ENCODE peak calls at places on chromosomes 1 and 21, in six cellular contexts. One of them, this sample, is unnamed.

GRCh38 chr1:157948547-157949152 is 44.8 kb upstream of the KIRREL1 start:
- DNase-seq in activated naive CD4-positive, alpha-beta T cell treated with anti-CD3 and anti-CD28 coated beads, Interleukin-2, amount 50 U/mL, for 16 hours: no peak
- DNase-seq in neural crest cell: peak
- DNase-seq in RCC 7860: peak
- DNase-seq in cardiac septum: no peak
- DNase-seq in body of pancreas: no peak
- DNase-seq in this sample: no peak

GRCh38 chr1:156859523-156860112 is 701 bp upstream of the INSRR start:
- DNase-seq in activated naive CD4-positive, alpha-beta T cell treated with anti-CD3 and anti-CD28 coated beads, Interleukin-2, amount 50 U/mL, for 16 hours: no peak
- DNase-seq in neural crest cell: peak
- DNase-seq in RCC 7860: no peak
- DNase-seq in cardiac septum: no peak
- DNase-seq in body of pancreas: peak
- DNase-seq in this sample: no peak

GRCh38 chr21:31618696-31619430 is 40.6 kb upstream of the SOD1 start:
- DNase-seq in activated naive CD4-positive, alpha-beta T cell treated with anti-CD3 and anti-CD28 coated beads, Interleukin-2, amount 50 U/mL, for 16 hours: no peak
- DNase-seq in neural crest cell: no peak
- DNase-seq in RCC 7860: no peak
- DNase-seq in cardiac septum: no peak
- DNase-seq in body of pancreas: no peak
- DNase-seq in this sample: no peak

GRCh38 chr1:95027046-95027445 is 45.7 kb downstream of the ALG14 start:
- DNase-seq in activated naive CD4-positive, alpha-beta T cell treated with anti-CD3 and anti-CD28 coated beads, Interleukin-2, amount 50 U/mL, for 16 hours: no peak
- DNase-seq in neural crest cell: no peak
- DNase-seq in RCC 7860: no peak
- DNase-seq in cardiac septum: no peak
- DNase-seq in body of pancreas: no peak
- DNase-seq in this sample: no peak

GRCh38 chr21:39788383-39788782 is 43.4 kb downstream of the IGSF5 start:
- DNase-seq in activated naive CD4-positive, alpha-beta T cell treated with anti-CD3 and anti-CD28 coated beads, Interleukin-2, amount 50 U/mL, for 16 hours: no peak
- DNase-seq in neural crest cell: peak
- DNase-seq in RCC 7860: peak
- DNase-seq in cardiac septum: peak
- DNase-seq in body of pancreas: peak
- DNase-seq in this sample: peak

GRCh38 chr1:174262747-174263241 is 103.5 kb downstream of the RABGAP1L start:
- DNase-seq in activated naive CD4-positive, alpha-beta T cell treated with anti-CD3 and anti-CD28 coated beads, Interleukin-2, amount 50 U/mL, for 16 hours: no peak
- DNase-seq in neural crest cell: peak
- DNase-seq in RCC 7860: peak
- DNase-seq in cardiac septum: no peak
- DNase-seq in body of pancreas: no peak
- DNase-seq in this sample: peak

GRCh38 chr1:156471496-156472490 is 28.8 kb downstream of the MEF2D start:
- DNase-seq in activated naive CD4-positive, alpha-beta T cell treated with anti-CD3 and anti-CD28 coated beads, Interleukin-2, amount 50 U/mL, for 16 hours: no peak
- DNase-seq in neural crest cell: no peak
- DNase-seq in RCC 7860: no peak
- DNase-seq in cardiac septum: peak
- DNase-seq in body of pancreas: peak
- DNase-seq in this sample: no peak

GRCh38 chr1:172845371-172845770 is 186.5 kb downstream of the FASLG start:
- DNase-seq in activated naive CD4-positive, alpha-beta T cell treated with anti-CD3 and anti-CD28 coated beads, Interleukin-2, amount 50 U/mL, for 16 hours: peak
- DNase-seq in neural crest cell: no peak
- DNase-seq in RCC 7860: no peak
- DNase-seq in cardiac septum: no peak
- DNase-seq in body of pancreas: no peak
- DNase-seq in this sample: no peak

GRCh38 chr1:70112838-70113237 is 92.5 kb downstream of the LRRC40 start:
- DNase-seq in activated naive CD4-positive, alpha-beta T cell treated with anti-CD3 and anti-CD28 coated beads, Interleukin-2, amount 50 U/mL, for 16 hours: no peak
- DNase-seq in neural crest cell: no peak
- DNase-seq in RCC 7860: no peak
- DNase-seq in cardiac septum: no peak
- DNase-seq in body of pancreas: no peak
- DNase-seq in this sample: no peak

GRCh38 chr21:43810505-43811261 is 21.3 kb downstream of the RRP1 start:
- DNase-seq in activated naive CD4-positive, alpha-beta T cell treated with anti-CD3 and anti-CD28 coated beads, Interleukin-2, amount 50 U/mL, for 16 hours: peak
- DNase-seq in neural crest cell: peak
- DNase-seq in RCC 7860: peak
- DNase-seq in cardiac septum: peak
- DNase-seq in body of pancreas: peak
- DNase-seq in this sample: peak

GRCh38 chr1:3646596-3646995 is 3.3 kb downstream of the WRAP73 start:
- DNase-seq in activated naive CD4-positive, alpha-beta T cell treated with anti-CD3 and anti-CD28 coated beads, Interleukin-2, amount 50 U/mL, for 16 hours: no peak
- DNase-seq in neural crest cell: no peak
- DNase-seq in RCC 7860: no peak
- DNase-seq in cardiac septum: peak
- DNase-seq in body of pancreas: no peak
- DNase-seq in this sample: no peak

GRCh38 chr1:24570265-24571125 is 14.6 kb downstream of the NCMAP start:
- DNase-seq in activated naive CD4-positive, alpha-beta T cell treated with anti-CD3 and anti-CD28 coated beads, Interleukin-2, amount 50 U/mL, for 16 hours: no peak
- DNase-seq in neural crest cell: no peak
- DNase-seq in RCC 7860: no peak
- DNase-seq in cardiac septum: no peak
- DNase-seq in body of pancreas: no peak
- DNase-seq in this sample: no peak

GRCh38 chr1:217747156-217747769 is 116.1 kb downstream of the SPATA17 start:
- DNase-seq in activated naive CD4-positive, alpha-beta T cell treated with anti-CD3 and anti-CD28 coated beads, Interleukin-2, amount 50 U/mL, for 16 hours: no peak
- DNase-seq in neural crest cell: no peak
- DNase-seq in RCC 7860: peak
- DNase-seq in cardiac septum: no peak
- DNase-seq in body of pancreas: no peak
- DNase-seq in this sample: no peak

GRCh38 chr1:39562886-39563285 is 13.7 kb downstream of the PABPC4 start:
- DNase-seq in activated naive CD4-positive, alpha-beta T cell treated with anti-CD3 and anti-CD28 coated beads, Interleukin-2, amount 50 U/mL, for 16 hours: no peak
- DNase-seq in neural crest cell: no peak
- DNase-seq in RCC 7860: no peak
- DNase-seq in cardiac septum: no peak
- DNase-seq in body of pancreas: no peak
- DNase-seq in this sample: no peak

GRCh38 chr21:46314441-46315020 is 9.1 kb downstream of the C21orf58 start:
- DNase-seq in activated naive CD4-positive, alpha-beta T cell treated with anti-CD3 and anti-CD28 coated beads, Interleukin-2, amount 50 U/mL, for 16 hours: no peak
- DNase-seq in neural crest cell: no peak
- DNase-seq in RCC 7860: no peak
- DNase-seq in cardiac septum: no peak
- DNase-seq in body of pancreas: no peak
- DNase-seq in this sample: no peak

GRCh38 chr1:64121766-64122385 is 81.5 kb upstream of the UBE2U start:
- DNase-seq in activated naive CD4-positive, alpha-beta T cell treated with anti-CD3 and anti-CD28 coated beads, Interleukin-2, amount 50 U/mL, for 16 hours: no peak
- DNase-seq in neural crest cell: no peak
- DNase-seq in RCC 7860: peak
- DNase-seq in cardiac septum: no peak
- DNase-seq in body of pancreas: no peak
- DNase-seq in this sample: no peak

GRCh38 chr1:1631793-1632420 is at the start of gene MMP23B:
- DNase-seq in activated naive CD4-positive, alpha-beta T cell treated with anti-CD3 and anti-CD28 coated beads, Interleukin-2, amount 50 U/mL, for 16 hours: peak
- DNase-seq in neural crest cell: no peak
- DNase-seq in RCC 7860: no peak
- DNase-seq in cardiac septum: no peak
- DNase-seq in body of pancreas: no peak
- DNase-seq in this sample: no peak

GRCh38 chr1:12486401-12487005 is 131.5 kb downstream of the DHRS3 start:
- DNase-seq in activated naive CD4-positive, alpha-beta T cell treated with anti-CD3 and anti-CD28 coated beads, Interleukin-2, amount 50 U/mL, for 16 hours: no peak
- DNase-seq in neural crest cell: no peak
- DNase-seq in RCC 7860: peak
- DNase-seq in cardiac septum: no peak
- DNase-seq in body of pancreas: no peak
- DNase-seq in this sample: no peak

GRCh38 chr1:55474168-55474786 is 259.1 kb upstream of the USP24 start:
- DNase-seq in activated naive CD4-positive, alpha-beta T cell treated with anti-CD3 and anti-CD28 coated beads, Interleukin-2, amount 50 U/mL, for 16 hours: no peak
- DNase-seq in neural crest cell: no peak
- DNase-seq in RCC 7860: peak
- DNase-seq in cardiac septum: no peak
- DNase-seq in body of pancreas: no peak
- DNase-seq in this sample: no peak

GRCh38 chr1:94154989-94155388 is 34.0 kb upstream of the ABCA4 start:
- DNase-seq in activated naive CD4-positive, alpha-beta T cell treated with anti-CD3 and anti-CD28 coated beads, Interleukin-2, amount 50 U/mL, for 16 hours: no peak
- DNase-seq in neural crest cell: no peak
- DNase-seq in RCC 7860: no peak
- DNase-seq in cardiac septum: no peak
- DNase-seq in body of pancreas: no peak
- DNase-seq in this sample: no peak

GRCh38 chr1:214328770-214329455 is 48.0 kb downstream of the SMYD2 start:
- DNase-seq in activated naive CD4-positive, alpha-beta T cell treated with anti-CD3 and anti-CD28 coated beads, Interleukin-2, amount 50 U/mL, for 16 hours: peak
- DNase-seq in neural crest cell: peak
- DNase-seq in RCC 7860: peak
- DNase-seq in cardiac septum: peak
- DNase-seq in body of pancreas: peak
- DNase-seq in this sample: peak

GRCh38 chr1:31239653-31240241 is at the start of gene NKAIN1:
- DNase-seq in activated naive CD4-positive, alpha-beta T cell treated with anti-CD3 and anti-CD28 coated beads, Interleukin-2, amount 50 U/mL, for 16 hours: no peak
- DNase-seq in neural crest cell: peak
- DNase-seq in RCC 7860: no peak
- DNase-seq in cardiac septum: no peak
- DNase-seq in body of pancreas: peak
- DNase-seq in this sample: no peak

GRCh38 chr21:35644523-35644922 is 415.8 kb downstream of the SETD4 start:
- DNase-seq in activated naive CD4-positive, alpha-beta T cell treated with anti-CD3 and anti-CD28 coated beads, Interleukin-2, amount 50 U/mL, for 16 hours: no peak
- DNase-seq in neural crest cell: no peak
- DNase-seq in RCC 7860: no peak
- DNase-seq in cardiac septum: no peak
- DNase-seq in body of pancreas: no peak
- DNase-seq in this sample: no peak

GRCh38 chr1:2636733-2637132 is 3.9 kb upstream of the MMEL1 start:
- DNase-seq in activated naive CD4-positive, alpha-beta T cell treated with anti-CD3 and anti-CD28 coated beads, Interleukin-2, amount 50 U/mL, for 16 hours: no peak
- DNase-seq in neural crest cell: no peak
- DNase-seq in RCC 7860: no peak
- DNase-seq in cardiac septum: peak
- DNase-seq in body of pancreas: no peak
- DNase-seq in this sample: no peak

GRCh38 chr1:208127284-208127683 is 116.9 kb downstream of the PLXNA2 start:
- DNase-seq in activated naive CD4-positive, alpha-beta T cell treated with anti-CD3 and anti-CD28 coated beads, Interleukin-2, amount 50 U/mL, for 16 hours: no peak
- DNase-seq in neural crest cell: no peak
- DNase-seq in RCC 7860: no peak
- DNase-seq in cardiac septum: no peak
- DNase-seq in body of pancreas: no peak
- DNase-seq in this sample: no peak

GRCh38 chr1:90707363-90707710 is 9.8 kb downstream of the BARHL2 start:
- DNase-seq in activated naive CD4-positive, alpha-beta T cell treated with anti-CD3 and anti-CD28 coated beads, Interleukin-2, amount 50 U/mL, for 16 hours: no peak
- DNase-seq in neural crest cell: no peak
- DNase-seq in RCC 7860: no peak
- DNase-seq in cardiac septum: no peak
- DNase-seq in body of pancreas: peak
- DNase-seq in this sample: no peak

GRCh38 chr1:48073773-48074172 is 76.6 kb upstream of the TRABD2B start:
- DNase-seq in activated naive CD4-positive, alpha-beta T cell treated with anti-CD3 and anti-CD28 coated beads, Interleukin-2, amount 50 U/mL, for 16 hours: no peak
- DNase-seq in neural crest cell: no peak
- DNase-seq in RCC 7860: peak
- DNase-seq in cardiac septum: no peak
- DNase-seq in body of pancreas: no peak
- DNase-seq in this sample: no peak

GRCh38 chr1:32106663-32107273 is 1.1 kb upstream of the KPNA6 start:
- DNase-seq in activated naive CD4-positive, alpha-beta T cell treated with anti-CD3 and anti-CD28 coated beads, Interleukin-2, amount 50 U/mL, for 16 hours: no peak
- DNase-seq in neural crest cell: no peak
- DNase-seq in RCC 7860: no peak
- DNase-seq in cardiac septum: no peak
- DNase-seq in body of pancreas: no peak
- DNase-seq in this sample: no peak

GRCh38 chr1:229664133-229664689 is 38.2 kb downstream of the URB2 start:
- DNase-seq in activated naive CD4-positive, alpha-beta T cell treated with anti-CD3 and anti-CD28 coated beads, Interleukin-2, amount 50 U/mL, for 16 hours: peak
- DNase-seq in neural crest cell: no peak
- DNase-seq in RCC 7860: peak
- DNase-seq in cardiac septum: no peak
- DNase-seq in body of pancreas: no peak
- DNase-seq in this sample: no peak

GRCh38 chr1:16925635-16926490 is 4.1 kb downstream of the CROCC start:
- DNase-seq in activated naive CD4-positive, alpha-beta T cell treated with anti-CD3 and anti-CD28 coated beads, Interleukin-2, amount 50 U/mL, for 16 hours: no peak
- DNase-seq in neural crest cell: no peak
- DNase-seq in RCC 7860: no peak
- DNase-seq in cardiac septum: no peak
- DNase-seq in body of pancreas: no peak
- DNase-seq in this sample: no peak

GRCh38 chr1:203127672-203128611 is at the start of gene ADORA1:
- DNase-seq in activated naive CD4-positive, alpha-beta T cell treated with anti-CD3 and anti-CD28 coated beads, Interleukin-2, amount 50 U/mL, for 16 hours: no peak
- DNase-seq in neural crest cell: peak
- DNase-seq in RCC 7860: peak
- DNase-seq in cardiac septum: peak
- DNase-seq in body of pancreas: peak
- DNase-seq in this sample: peak

GRCh38 chr1:74246266-74246665 is 11.1 kb downstream of the TNNI3K start:
- DNase-seq in activated naive CD4-positive, alpha-beta T cell treated with anti-CD3 and anti-CD28 coated beads, Interleukin-2, amount 50 U/mL, for 16 hours: no peak
- DNase-seq in neural crest cell: no peak
- DNase-seq in RCC 7860: peak
- DNase-seq in cardiac septum: no peak
- DNase-seq in body of pancreas: no peak
- DNase-seq in this sample: no peak

GRCh38 chr1:231590453-231591198 is 36.0 kb upstream of the DISC1 start:
- DNase-seq in activated naive CD4-positive, alpha-beta T cell treated with anti-CD3 and anti-CD28 coated beads, Interleukin-2, amount 50 U/mL, for 16 hours: peak
- DNase-seq in neural crest cell: peak
- DNase-seq in RCC 7860: peak
- DNase-seq in cardiac septum: no peak
- DNase-seq in body of pancreas: peak
- DNase-seq in this sample: no peak

GRCh38 chr1:183139281-183139942 is 46.7 kb upstream of the LAMC2 start:
- DNase-seq in activated naive CD4-positive, alpha-beta T cell treated with anti-CD3 and anti-CD28 coated beads, Interleukin-2, amount 50 U/mL, for 16 hours: no peak
- DNase-seq in neural crest cell: no peak
- DNase-seq in RCC 7860: peak
- DNase-seq in cardiac septum: no peak
- DNase-seq in body of pancreas: no peak
- DNase-seq in this sample: no peak

GRCh38 chr21:19031956-19032355 is 628.4 kb upstream of the TMPRSS15 start:
- DNase-seq in activated naive CD4-positive, alpha-beta T cell treated with anti-CD3 and anti-CD28 coated beads, Interleukin-2, amount 50 U/mL, for 16 hours: no peak
- DNase-seq in neural crest cell: no peak
- DNase-seq in RCC 7860: no peak
- DNase-seq in cardiac septum: no peak
- DNase-seq in body of pancreas: no peak
- DNase-seq in this sample: no peak

GRCh38 chr1:216600730-216601426 is 122.4 kb downstream of the ESRRG start:
- DNase-seq in activated naive CD4-positive, alpha-beta T cell treated with anti-CD3 and anti-CD28 coated beads, Interleukin-2, amount 50 U/mL, for 16 hours: no peak
- DNase-seq in neural crest cell: peak
- DNase-seq in RCC 7860: no peak
- DNase-seq in cardiac septum: peak
- DNase-seq in body of pancreas: peak
- DNase-seq in this sample: peak

GRCh38 chr1:79899914-79900313 is 893.4 kb upstream of the ADGRL4 start:
- DNase-seq in activated naive CD4-positive, alpha-beta T cell treated with anti-CD3 and anti-CD28 coated beads, Interleukin-2, amount 50 U/mL, for 16 hours: no peak
- DNase-seq in neural crest cell: no peak
- DNase-seq in RCC 7860: peak
- DNase-seq in cardiac septum: no peak
- DNase-seq in body of pancreas: no peak
- DNase-seq in this sample: peak

GRCh38 chr1:172399369-172400072 is 21.0 kb upstream of the C1orf105 start:
- DNase-seq in activated naive CD4-positive, alpha-beta T cell treated with anti-CD3 and anti-CD28 coated beads, Interleukin-2, amount 50 U/mL, for 16 hours: peak
- DNase-seq in neural crest cell: peak
- DNase-seq in RCC 7860: peak
- DNase-seq in cardiac septum: no peak
- DNase-seq in body of pancreas: peak
- DNase-seq in this sample: peak

GRCh38 chr1:226419284-226419683 is 11.4 kb upstream of the PARP1 start:
- DNase-seq in activated naive CD4-positive, alpha-beta T cell treated with anti-CD3 and anti-CD28 coated beads, Interleukin-2, amount 50 U/mL, for 16 hours: no peak
- DNase-seq in neural crest cell: no peak
- DNase-seq in RCC 7860: no peak
- DNase-seq in cardiac septum: no peak
- DNase-seq in body of pancreas: no peak
- DNase-seq in this sample: no peak

This sample was measured in H54.